ENCODE peak calls at places on chromosomes 13 and 19, in eight cellular contexts. One of them, this sample, is unnamed.

GRCh38 chr19:40756502-40757110 is 5.6 kb downstream of the SNRPA start:
- DNase-seq in Panc1: no peak
- DNase-seq in GM10248: no peak
- DNase-seq in cardiac muscle cell: no peak
- DNase-seq in mammary epithelial cell: peak; percentile 85
- DNase-seq in upper lobe of right lung: no peak
- DNase-seq in CD4-positive, alpha-beta T cell: no peak
- DNase-seq in B cell: no peak
- DNase-seq in this sample: no peak

GRCh38 chr19:11017275-11018035 is 56.6 kb downstream of the SMARCA4 start:
- DNase-seq in mammary epithelial cell: no peak
- DNase-seq in B cell: no peak
- DNase-seq in GM10248: no peak
- DNase-seq in CD4-positive, alpha-beta T cell: no peak
- DNase-seq in Panc1: no peak
- DNase-seq in upper lobe of right lung: no peak
- DNase-seq in cardiac muscle cell: no peak
- DNase-seq in this sample: no peak

GRCh38 chr19:45349430-45349941 is 8.9 kb downstream of the KLC3 start:
- DNase-seq in Panc1: no peak
- DNase-seq in upper lobe of right lung: no peak
- DNase-seq in B cell: no peak
- DNase-seq in GM10248: no peak
- DNase-seq in CD4-positive, alpha-beta T cell: no peak
- DNase-seq in mammary epithelial cell: no peak
- DNase-seq in cardiac muscle cell: no peak
- DNase-seq in this sample: no peak

GRCh38 chr19:10271543-10272086 is 695 bp downstream of the ICAM1 start:
- DNase-seq in mammary epithelial cell: no peak
- DNase-seq in upper lobe of right lung: no peak
- DNase-seq in Panc1: no peak
- DNase-seq in B cell: peak; percentile 85
- DNase-seq in cardiac muscle cell: no peak
- DNase-seq in GM10248: peak; percentile 71
- DNase-seq in CD4-positive, alpha-beta T cell: no peak
- DNase-seq in this sample: peak; percentile 77

GRCh38 chr19:36051236-36051635 is 2.8 kb downstream of the THAP8 start:
- DNase-seq in B cell: no peak
- DNase-seq in cardiac muscle cell: peak; percentile 50
- DNase-seq in upper lobe of right lung: no peak
- DNase-seq in GM10248: no peak
- DNase-seq in Panc1: no peak
- DNase-seq in mammary epithelial cell: no peak
- DNase-seq in CD4-positive, alpha-beta T cell: no peak
- DNase-seq in this sample: no peak

GRCh38 chr13:36362914-36363313 is 16.7 kb upstream of the SPART start:
- DNase-seq in cardiac muscle cell: no peak
- DNase-seq in B cell: no peak
- DNase-seq in upper lobe of right lung: no peak
- DNase-seq in Panc1: no peak
- DNase-seq in CD4-positive, alpha-beta T cell: no peak
- DNase-seq in mammary epithelial cell: peak; percentile 1
- DNase-seq in GM10248: no peak
- DNase-seq in this sample: no peak

GRCh38 chr19:31390721-31391120 is 41.5 kb upstream of the TSHZ3 start:
- DNase-seq in B cell: no peak
- DNase-seq in upper lobe of right lung: no peak
- DNase-seq in CD4-positive, alpha-beta T cell: no peak
- DNase-seq in Panc1: no peak
- DNase-seq in GM10248: no peak
- DNase-seq in mammary epithelial cell: no peak
- DNase-seq in cardiac muscle cell: no peak
- DNase-seq in this sample: no peak

GRCh38 chr19:9115307-9115813 is at the start of gene OR7G1:
- DNase-seq in GM10248: no peak
- DNase-seq in Panc1: no peak
- DNase-seq in CD4-positive, alpha-beta T cell: no peak
- DNase-seq in mammary epithelial cell: no peak
- DNase-seq in B cell: no peak
- DNase-seq in cardiac muscle cell: no peak
- DNase-seq in upper lobe of right lung: no peak
- DNase-seq in this sample: no peak

GRCh38 chr13:75583101-75583500 is 33.5 kb downstream of the UCHL3 start:
- DNase-seq in GM10248: no peak
- DNase-seq in Panc1: no peak
- DNase-seq in upper lobe of right lung: no peak
- DNase-seq in cardiac muscle cell: no peak
- DNase-seq in mammary epithelial cell: no peak
- DNase-seq in B cell: no peak
- DNase-seq in CD4-positive, alpha-beta T cell: no peak
- DNase-seq in this sample: no peak

GRCh38 chr13:106858910-106859309 is 291.0 kb upstream of the ARGLU1 start:
- DNase-seq in CD4-positive, alpha-beta T cell: no peak
- DNase-seq in B cell: no peak
- DNase-seq in cardiac muscle cell: no peak
- DNase-seq in GM10248: no peak
- DNase-seq in Panc1: no peak
- DNase-seq in upper lobe of right lung: no peak
- DNase-seq in mammary epithelial cell: no peak
- DNase-seq in this sample: no peak

GRCh38 chr13:28558126-28558525 is 63.2 kb upstream of the FLT1 start:
- DNase-seq in GM10248: no peak
- DNase-seq in upper lobe of right lung: no peak
- DNase-seq in B cell: no peak
- DNase-seq in Panc1: no peak
- DNase-seq in mammary epithelial cell: no peak
- DNase-seq in cardiac muscle cell: no peak
- DNase-seq in CD4-positive, alpha-beta T cell: no peak
- DNase-seq in this sample: no peak

GRCh38 chr13:48859168-48860105 is 116.3 kb upstream of the FNDC3A start:
- DNase-seq in cardiac muscle cell: no peak
- DNase-seq in Panc1: no peak
- DNase-seq in upper lobe of right lung: no peak
- DNase-seq in CD4-positive, alpha-beta T cell: no peak
- DNase-seq in GM10248: peak; percentile 13
- DNase-seq in B cell: no peak
- DNase-seq in mammary epithelial cell: no peak
- DNase-seq in this sample: no peak

GRCh38 chr13:99766641-99767045 is 204.9 kb downstream of the ZIC5 start:
- DNase-seq in upper lobe of right lung: no peak
- DNase-seq in CD4-positive, alpha-beta T cell: no peak
- DNase-seq in cardiac muscle cell: no peak
- DNase-seq in B cell: no peak
- DNase-seq in GM10248: no peak
- DNase-seq in Panc1: no peak
- DNase-seq in mammary epithelial cell: no peak
- DNase-seq in this sample: no peak
- TF ChIP-seq CTCF in upper lobe of right lung: no peak
- TF ChIP-seq CTCF in CD4-positive, alpha-beta T cell: no peak
- TF ChIP-seq CTCF in cardiac muscle cell: no peak
- TF ChIP-seq CTCF in B cell: no peak
- TF ChIP-seq CTCF in GM10248: no peak
- TF ChIP-seq CTCF in Panc1: no peak
- TF ChIP-seq CTCF in mammary epithelial cell: peak; percentile 33
- TF ChIP-seq CTCF in this sample: no peak

GRCh38 chr19:3265432-3265831 is 41.0 kb downstream of the CELF5 start:
- DNase-seq in B cell: no peak
- DNase-seq in upper lobe of right lung: no peak
- DNase-seq in GM10248: no peak
- DNase-seq in Panc1: no peak
- DNase-seq in CD4-positive, alpha-beta T cell: no peak
- DNase-seq in mammary epithelial cell: no peak
- DNase-seq in cardiac muscle cell: no peak
- DNase-seq in this sample: no peak
- TF ChIP-seq CTCF in B cell: no peak
- TF ChIP-seq CTCF in upper lobe of right lung: no peak
- TF ChIP-seq CTCF in GM10248: no peak
- TF ChIP-seq CTCF in Panc1: no peak
- TF ChIP-seq CTCF in CD4-positive, alpha-beta T cell: no peak
- TF ChIP-seq CTCF in mammary epithelial cell: no peak
- TF ChIP-seq CTCF in cardiac muscle cell: no peak
- TF ChIP-seq CTCF in this sample: no peak

DNA sequence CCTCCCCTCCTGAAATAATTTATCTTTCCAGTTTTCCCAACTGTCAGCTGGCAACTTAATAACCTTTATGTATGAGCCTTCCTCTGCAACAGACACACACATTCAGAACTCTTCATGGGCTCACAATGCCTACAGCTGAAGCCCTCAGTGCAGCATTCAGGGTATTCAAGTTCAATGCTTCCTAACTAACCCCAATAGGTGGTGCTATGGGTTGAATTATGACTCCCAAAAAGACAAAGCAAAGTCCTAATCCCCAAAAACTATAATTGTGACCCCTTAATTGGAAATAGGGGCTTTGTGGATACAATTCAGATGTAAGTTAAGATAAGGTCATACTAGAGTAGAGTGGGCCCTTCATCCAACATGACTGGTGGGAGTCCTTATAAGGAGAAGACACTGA is 202.2 kb downstream of the SUCLA2 start:
- DNase-seq in mammary epithelial cell: peak; percentile 23
- DNase-seq in CD4-positive, alpha-beta T cell: no peak
- DNase-seq in cardiac muscle cell: peak; percentile 5
- DNase-seq in Panc1: no peak
- DNase-seq in GM10248: no peak
- DNase-seq in B cell: no peak
- DNase-seq in upper lobe of right lung: no peak
- DNase-seq in this sample: no peak
- TF ChIP-seq CTCF in mammary epithelial cell: peak; percentile 61
- TF ChIP-seq CTCF in CD4-positive, alpha-beta T cell: no peak
- TF ChIP-seq CTCF in cardiac muscle cell: peak; percentile 57
- TF ChIP-seq CTCF in Panc1: peak; percentile 37
- TF ChIP-seq CTCF in GM10248: peak; percentile 23
- TF ChIP-seq CTCF in B cell: no peak
- TF ChIP-seq CTCF in upper lobe of right lung: no peak
- TF ChIP-seq CTCF in this sample: peak; percentile 27

GRCh38 chr13:76656056-76656455 is 230.1 kb downstream of the KCTD12 start:
- DNase-seq in mammary epithelial cell: no peak
- DNase-seq in upper lobe of right lung: no peak
- DNase-seq in B cell: no peak
- DNase-seq in CD4-positive, alpha-beta T cell: no peak
- DNase-seq in GM10248: no peak
- DNase-seq in Panc1: no peak
- DNase-seq in cardiac muscle cell: no peak
- DNase-seq in this sample: no peak

GRCh38 chr13:76654263-76654662 is 231.9 kb downstream of the KCTD12 start:
- DNase-seq in Panc1: no peak
- DNase-seq in CD4-positive, alpha-beta T cell: no peak
- DNase-seq in cardiac muscle cell: no peak
- DNase-seq in mammary epithelial cell: no peak
- DNase-seq in GM10248: no peak
- DNase-seq in upper lobe of right lung: no peak
- DNase-seq in B cell: no peak
- DNase-seq in this sample: no peak

GRCh38 chr13:76656496-76656895 is 229.7 kb downstream of the KCTD12 start:
- DNase-seq in mammary epithelial cell: no peak
- DNase-seq in Panc1: no peak
- DNase-seq in CD4-positive, alpha-beta T cell: no peak
- DNase-seq in cardiac muscle cell: no peak
- DNase-seq in B cell: no peak
- DNase-seq in GM10248: no peak
- DNase-seq in upper lobe of right lung: no peak
- DNase-seq in this sample: no peak
- TF ChIP-seq CTCF in mammary epithelial cell: no peak
- TF ChIP-seq CTCF in Panc1: no peak
- TF ChIP-seq CTCF in CD4-positive, alpha-beta T cell: no peak
- TF ChIP-seq CTCF in cardiac muscle cell: no peak
- TF ChIP-seq CTCF in B cell: no peak
- TF ChIP-seq CTCF in GM10248: no peak
- TF ChIP-seq CTCF in upper lobe of right lung: no peak
- TF ChIP-seq CTCF in this sample: no peak

GRCh38 chr13:52010890-52011689 is at the start of gene ATP7B:
- DNase-seq in Panc1: no peak
- DNase-seq in upper lobe of right lung: no peak
- DNase-seq in cardiac muscle cell: peak; percentile 52
- DNase-seq in B cell: no peak
- DNase-seq in CD4-positive, alpha-beta T cell: no peak
- DNase-seq in GM10248: peak; percentile 41
- DNase-seq in mammary epithelial cell: no peak
- DNase-seq in this sample: peak; percentile 57
- TF ChIP-seq CTCF in Panc1: no peak
- TF ChIP-seq CTCF in upper lobe of right lung: no peak
- TF ChIP-seq CTCF in cardiac muscle cell: no peak
- TF ChIP-seq CTCF in B cell: peak; percentile 6
- TF ChIP-seq CTCF in CD4-positive, alpha-beta T cell: no peak
- TF ChIP-seq CTCF in GM10248: no peak
- TF ChIP-seq CTCF in mammary epithelial cell: peak; percentile 18
- TF ChIP-seq CTCF in this sample: no peak

GRCh38 chr19:27744926-27745844 is 1467.8 kb downstream of the UQCRFS1 start:
- DNase-seq in CD4-positive, alpha-beta T cell: no peak
- DNase-seq in upper lobe of right lung: no peak
- DNase-seq in GM10248: no peak
- DNase-seq in mammary epithelial cell: no peak
- DNase-seq in Panc1: no peak
- DNase-seq in B cell: no peak
- DNase-seq in cardiac muscle cell: no peak
- DNase-seq in this sample: no peak

GRCh38 chr19:27750697-27751391 is 1462.1 kb downstream of the UQCRFS1 start:
- DNase-seq in GM10248: no peak
- DNase-seq in cardiac muscle cell: no peak
- DNase-seq in mammary epithelial cell: no peak
- DNase-seq in CD4-positive, alpha-beta T cell: no peak
- DNase-seq in upper lobe of right lung: no peak
- DNase-seq in B cell: no peak
- DNase-seq in Panc1: no peak
- DNase-seq in this sample: no peak

GRCh38 chr19:27748551-27749152 is 1464.3 kb downstream of the UQCRFS1 start:
- DNase-seq in upper lobe of right lung: peak; percentile 3
- DNase-seq in mammary epithelial cell: no peak
- DNase-seq in cardiac muscle cell: no peak
- DNase-seq in B cell: no peak
- DNase-seq in CD4-positive, alpha-beta T cell: no peak
- DNase-seq in GM10248: no peak
- DNase-seq in Panc1: no peak
- DNase-seq in this sample: no peak

GRCh38 chr19:27745978-27746542 is 1466.9 kb downstream of the UQCRFS1 start:
- DNase-seq in upper lobe of right lung: peak; percentile 12
- DNase-seq in B cell: no peak
- DNase-seq in cardiac muscle cell: no peak
- DNase-seq in CD4-positive, alpha-beta T cell: no peak
- DNase-seq in GM10248: no peak
- DNase-seq in mammary epithelial cell: no peak
- DNase-seq in Panc1: no peak
- DNase-seq in this sample: no peak

DNA sequence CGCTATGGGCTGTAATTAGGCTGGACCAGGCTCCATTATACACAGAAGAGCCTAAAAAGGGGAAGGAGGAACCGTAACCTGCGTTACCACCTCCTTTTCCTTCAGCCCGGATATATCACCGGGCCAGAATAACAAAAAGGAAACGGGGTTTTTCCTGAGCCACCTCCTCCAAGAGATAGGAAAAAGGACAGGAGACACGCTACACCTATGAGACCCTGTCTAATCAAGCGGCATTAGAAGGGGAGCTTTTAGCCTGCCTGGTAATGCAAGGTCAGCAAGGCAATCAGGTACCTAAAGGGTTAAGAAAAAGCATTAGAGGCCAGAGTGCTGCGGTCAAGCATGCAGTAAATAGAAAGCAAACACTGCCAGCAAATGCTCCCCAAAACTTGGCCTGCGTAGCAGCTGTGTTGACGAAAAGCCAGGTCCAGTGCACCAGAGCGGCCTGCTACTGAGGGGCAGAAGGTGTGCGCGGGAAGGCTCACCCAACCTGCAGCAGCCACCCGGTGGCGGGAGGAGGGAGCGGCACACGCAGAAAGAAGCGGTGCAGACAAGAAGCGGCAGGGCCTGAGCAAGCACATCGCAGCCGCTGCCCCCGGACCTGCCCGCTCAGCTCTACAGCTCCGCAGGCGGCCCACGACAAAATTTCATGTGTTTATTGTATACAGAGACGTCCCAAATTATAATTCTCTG is 1466.1 kb downstream of the UQCRFS1 start:
- DNase-seq in Panc1: no peak
- DNase-seq in CD4-positive, alpha-beta T cell: no peak
- DNase-seq in mammary epithelial cell: peak; percentile 15
- DNase-seq in B cell: no peak
- DNase-seq in GM10248: no peak
- DNase-seq in upper lobe of right lung: peak; percentile 63
- DNase-seq in cardiac muscle cell: peak; percentile 21
- DNase-seq in this sample: peak; percentile 7
- TF ChIP-seq CTCF in Panc1: peak; percentile 67
- TF ChIP-seq CTCF in CD4-positive, alpha-beta T cell: no peak
- TF ChIP-seq CTCF in mammary epithelial cell: peak; percentile 38
- TF ChIP-seq CTCF in B cell: no peak
- TF ChIP-seq CTCF in GM10248: no peak
- TF ChIP-seq CTCF in upper lobe of right lung: peak; percentile 31
- TF ChIP-seq CTCF in cardiac muscle cell: peak; percentile 9
- TF ChIP-seq CTCF in this sample: no peak

This sample was measured in GM13976.